ENCODE peak calls at places on chromosomes 7 and 10, in eight cellular contexts. One of them, this sample, is unnamed.

GRCh38 chr7:107119376-107120100 is 49.3 kb upstream of the HBP1 start:
- DNase-seq in PC-3: no peak
- DNase-seq in AG10803: no peak
- DNase-seq in A549: no peak
- DNase-seq in fibroblast of mammary gland: no peak
- DNase-seq in epithelial cell of esophagus: no peak
- DNase-seq in WERI-Rb-1: no peak
- DNase-seq in cardiac fibroblast: no peak
- DNase-seq in this sample: no peak

GRCh38 chr10:12350167-12350872 is 973 bp downstream of the CAMK1D start:
- DNase-seq in PC-3: peak; percentile 13
- DNase-seq in AG10803: peak; percentile 16
- DNase-seq in A549: peak; percentile 51
- DNase-seq in fibroblast of mammary gland: no peak
- DNase-seq in epithelial cell of esophagus: peak; percentile 32
- DNase-seq in WERI-Rb-1: peak; percentile 14
- DNase-seq in cardiac fibroblast: peak; percentile 39
- DNase-seq in this sample: peak; percentile 31

GRCh38 chr7:66735154-66735553 is 5.4 kb upstream of the RABGEF1 start:
- DNase-seq in PC-3: no peak
- DNase-seq in AG10803: no peak
- DNase-seq in A549: no peak
- DNase-seq in fibroblast of mammary gland: no peak
- DNase-seq in epithelial cell of esophagus: no peak
- DNase-seq in WERI-Rb-1: no peak
- DNase-seq in cardiac fibroblast: no peak
- DNase-seq in this sample: no peak

GRCh38 chr7:77415822-77416620 is at the start of gene GSAP:
- DNase-seq in PC-3: peak; percentile 64
- DNase-seq in AG10803: peak; percentile 28
- DNase-seq in A549: peak; percentile 65
- DNase-seq in fibroblast of mammary gland: no peak
- DNase-seq in epithelial cell of esophagus: peak; percentile 68
- DNase-seq in WERI-Rb-1: peak; percentile 71
- DNase-seq in cardiac fibroblast: peak; percentile 30
- DNase-seq in this sample: peak; percentile 33

GRCh38 chr7:41238851-41239331 is 464.0 kb downstream of the INHBA start:
- DNase-seq in PC-3: peak; percentile 94
- DNase-seq in AG10803: peak; percentile 32
- DNase-seq in A549: no peak
- DNase-seq in fibroblast of mammary gland: peak; percentile 71
- DNase-seq in epithelial cell of esophagus: peak; percentile 67
- DNase-seq in WERI-Rb-1: no peak
- DNase-seq in cardiac fibroblast: peak; percentile 63
- DNase-seq in this sample: peak; percentile 17

GRCh38 chr10:117449636-117450035 is 74.4 kb upstream of the PDZD8 start:
- DNase-seq in PC-3: peak; percentile 27
- DNase-seq in AG10803: no peak
- DNase-seq in A549: no peak
- DNase-seq in fibroblast of mammary gland: no peak
- DNase-seq in epithelial cell of esophagus: no peak
- DNase-seq in WERI-Rb-1: no peak
- DNase-seq in cardiac fibroblast: no peak
- DNase-seq in this sample: no peak

GRCh38 chr7:140685407-140686087 is 11.0 kb upstream of the NDUFB2 start:
- DNase-seq in PC-3: no peak
- DNase-seq in AG10803: no peak
- DNase-seq in A549: no peak
- DNase-seq in fibroblast of mammary gland: no peak
- DNase-seq in epithelial cell of esophagus: no peak
- DNase-seq in WERI-Rb-1: peak; percentile 38
- DNase-seq in cardiac fibroblast: no peak
- DNase-seq in this sample: no peak

GRCh38 chr7:151787348-151787747 is 89.6 kb downstream of the PRKAG2 start:
- DNase-seq in PC-3: no peak
- DNase-seq in AG10803: no peak
- DNase-seq in A549: no peak
- DNase-seq in fibroblast of mammary gland: no peak
- DNase-seq in epithelial cell of esophagus: no peak
- DNase-seq in WERI-Rb-1: no peak
- DNase-seq in cardiac fibroblast: no peak
- DNase-seq in this sample: no peak

GRCh38 chr7:29839302-29839701 is 33.0 kb downstream of the WIPF3 start:
- DNase-seq in PC-3: no peak
- DNase-seq in AG10803: peak; percentile 79
- DNase-seq in A549: peak; percentile 16
- DNase-seq in fibroblast of mammary gland: peak; percentile 83
- DNase-seq in epithelial cell of esophagus: peak; percentile 7
- DNase-seq in WERI-Rb-1: no peak
- DNase-seq in cardiac fibroblast: peak; percentile 59
- DNase-seq in this sample: peak; percentile 48

GRCh38 chr7:122289426-122289825 is 15.1 kb downstream of the FEZF1 start:
- DNase-seq in PC-3: no peak
- DNase-seq in AG10803: no peak
- DNase-seq in A549: no peak
- DNase-seq in fibroblast of mammary gland: no peak
- DNase-seq in epithelial cell of esophagus: no peak
- DNase-seq in WERI-Rb-1: no peak
- DNase-seq in cardiac fibroblast: no peak
- DNase-seq in this sample: no peak

GRCh38 chr7:122290476-122290875 is 14.1 kb downstream of the FEZF1 start:
- DNase-seq in PC-3: no peak
- DNase-seq in AG10803: no peak
- DNase-seq in A549: no peak
- DNase-seq in fibroblast of mammary gland: no peak
- DNase-seq in epithelial cell of esophagus: no peak
- DNase-seq in WERI-Rb-1: no peak
- DNase-seq in cardiac fibroblast: no peak
- DNase-seq in this sample: no peak

GRCh38 chr7:122291189-122291588 is 13.4 kb downstream of the FEZF1 start:
- DNase-seq in PC-3: no peak
- DNase-seq in AG10803: no peak
- DNase-seq in A549: no peak
- DNase-seq in fibroblast of mammary gland: no peak
- DNase-seq in epithelial cell of esophagus: no peak
- DNase-seq in WERI-Rb-1: no peak
- DNase-seq in cardiac fibroblast: no peak
- DNase-seq in this sample: no peak
- TF ChIP-seq CTCF in PC-3: no peak
- TF ChIP-seq CTCF in AG10803: no peak
- TF ChIP-seq CTCF in A549: no peak
- TF ChIP-seq CTCF in fibroblast of mammary gland: no peak
- TF ChIP-seq CTCF in epithelial cell of esophagus: no peak
- TF ChIP-seq CTCF in WERI-Rb-1: no peak
- TF ChIP-seq CTCF in cardiac fibroblast: no peak
- TF ChIP-seq CTCF in this sample: no peak

GRCh38 chr10:46255696-46256355 is 31.0 kb upstream of the ANTXRL start:
- DNase-seq in PC-3: peak; percentile 54
- DNase-seq in AG10803: peak; percentile 24
- DNase-seq in A549: peak; percentile 87
- DNase-seq in fibroblast of mammary gland: peak; percentile 2
- DNase-seq in epithelial cell of esophagus: peak; percentile 56
- DNase-seq in WERI-Rb-1: peak; percentile 79
- DNase-seq in cardiac fibroblast: peak; percentile 11
- DNase-seq in this sample: peak; percentile 22
- TF ChIP-seq CTCF in PC-3: peak; percentile 58
- TF ChIP-seq CTCF in AG10803: peak; percentile 25
- TF ChIP-seq CTCF in A549: peak; percentile 70
- TF ChIP-seq CTCF in fibroblast of mammary gland: peak; percentile 25
- TF ChIP-seq CTCF in epithelial cell of esophagus: peak; percentile 63
- TF ChIP-seq CTCF in WERI-Rb-1: peak; percentile 76
- TF ChIP-seq CTCF in cardiac fibroblast: peak; percentile 38
- TF ChIP-seq CTCF in this sample: peak; percentile 52

GRCh38 chr10:73879296-73880173 is 5.2 kb upstream of the CAMK2G start:
- DNase-seq in PC-3: peak; percentile 100
- DNase-seq in AG10803: peak; percentile 79
- DNase-seq in A549: peak; percentile 75
- DNase-seq in fibroblast of mammary gland: peak; percentile 79
- DNase-seq in epithelial cell of esophagus: peak; percentile 92
- DNase-seq in WERI-Rb-1: peak; percentile 85
- DNase-seq in cardiac fibroblast: peak; percentile 91
- DNase-seq in this sample: peak; percentile 84
- TF ChIP-seq CTCF in PC-3: peak; percentile 100
- TF ChIP-seq CTCF in AG10803: peak; percentile 88
- TF ChIP-seq CTCF in A549: peak; percentile 88
- TF ChIP-seq CTCF in fibroblast of mammary gland: peak; percentile 85
- TF ChIP-seq CTCF in epithelial cell of esophagus: peak; percentile 92
- TF ChIP-seq CTCF in WERI-Rb-1: peak; percentile 84
- TF ChIP-seq CTCF in cardiac fibroblast: peak; percentile 95
- TF ChIP-seq CTCF in this sample: peak; percentile 93

GRCh38 chr10:110681023-110681681 is 37.0 kb downstream of the RBM20 start:
- DNase-seq in PC-3: peak; percentile 37
- DNase-seq in AG10803: no peak
- DNase-seq in A549: peak; percentile 81
- DNase-seq in fibroblast of mammary gland: peak; percentile 24
- DNase-seq in epithelial cell of esophagus: peak; percentile 45
- DNase-seq in WERI-Rb-1: peak; percentile 67
- DNase-seq in cardiac fibroblast: peak; percentile 40
- DNase-seq in this sample: peak; percentile 30
- TF ChIP-seq CTCF in PC-3: peak; percentile 52
- TF ChIP-seq CTCF in AG10803: peak; percentile 57
- TF ChIP-seq CTCF in A549: peak; percentile 64
- TF ChIP-seq CTCF in fibroblast of mammary gland: peak; percentile 52
- TF ChIP-seq CTCF in epithelial cell of esophagus: peak; percentile 58
- TF ChIP-seq CTCF in WERI-Rb-1: peak; percentile 93
- TF ChIP-seq CTCF in cardiac fibroblast: peak; percentile 73
- TF ChIP-seq CTCF in this sample: peak; percentile 68

DNA sequence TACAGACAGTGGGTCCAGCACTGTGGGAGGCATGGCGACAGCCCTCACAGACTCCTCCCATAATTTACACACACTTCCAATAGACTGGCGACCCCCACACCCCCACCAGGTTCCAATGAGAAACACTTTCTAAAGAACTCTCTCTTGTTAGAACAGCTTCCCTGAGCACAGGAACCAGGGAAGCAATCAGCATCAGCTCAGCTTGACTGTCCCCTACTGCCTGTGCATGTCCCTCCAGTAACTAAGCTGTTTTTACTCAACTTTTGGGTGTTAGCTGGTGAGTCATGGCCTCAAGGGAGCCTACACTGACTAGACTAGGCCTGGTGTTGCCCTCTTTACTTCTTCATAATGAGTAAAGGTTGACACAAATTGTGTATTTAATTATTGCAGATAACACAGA is 32.6 kb upstream of the HERPUD2 start:
- DNase-seq in PC-3: no peak
- DNase-seq in AG10803: no peak
- DNase-seq in A549: no peak
- DNase-seq in fibroblast of mammary gland: peak; percentile 63
- DNase-seq in epithelial cell of esophagus: peak; percentile 70
- DNase-seq in WERI-Rb-1: no peak
- DNase-seq in cardiac fibroblast: peak; percentile 76
- DNase-seq in this sample: peak; percentile 33
- TF ChIP-seq CTCF in PC-3: no peak
- TF ChIP-seq CTCF in AG10803: no peak
- TF ChIP-seq CTCF in A549: no peak
- TF ChIP-seq CTCF in fibroblast of mammary gland: no peak
- TF ChIP-seq CTCF in epithelial cell of esophagus: no peak
- TF ChIP-seq CTCF in WERI-Rb-1: no peak
- TF ChIP-seq CTCF in cardiac fibroblast: no peak
- TF ChIP-seq CTCF in this sample: no peak

DNA sequence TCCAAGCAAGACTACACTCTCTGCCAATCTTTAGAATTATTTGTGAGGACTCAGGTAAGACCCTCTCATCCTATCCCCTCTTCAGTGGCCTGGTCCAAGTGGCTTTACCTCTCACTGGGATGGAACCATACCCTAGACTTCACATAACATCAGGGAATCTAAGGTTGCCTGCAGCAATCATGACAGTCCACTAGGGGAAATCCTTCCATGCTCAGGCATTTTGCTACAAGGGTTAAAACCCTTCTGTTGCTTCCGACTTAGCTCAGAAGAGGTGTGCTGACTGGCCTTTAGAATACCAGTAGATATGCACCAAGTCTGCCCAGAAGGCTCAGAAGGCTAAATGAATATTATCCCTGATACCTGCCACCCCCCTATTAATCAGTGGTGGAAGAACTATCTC is 24.9 kb upstream of the NPS start:
- DNase-seq in PC-3: no peak
- DNase-seq in AG10803: no peak
- DNase-seq in A549: peak; percentile 23
- DNase-seq in fibroblast of mammary gland: no peak
- DNase-seq in epithelial cell of esophagus: no peak
- DNase-seq in WERI-Rb-1: peak; percentile 44
- DNase-seq in cardiac fibroblast: no peak
- DNase-seq in this sample: no peak
- TF ChIP-seq CTCF in PC-3: peak; percentile 25
- TF ChIP-seq CTCF in AG10803: peak; percentile 3
- TF ChIP-seq CTCF in A549: no peak
- TF ChIP-seq CTCF in fibroblast of mammary gland: no peak
- TF ChIP-seq CTCF in epithelial cell of esophagus: peak; percentile 7
- TF ChIP-seq CTCF in WERI-Rb-1: peak; percentile 77
- TF ChIP-seq CTCF in cardiac fibroblast: no peak
- TF ChIP-seq CTCF in this sample: no peak

This sample was measured in fibroblast of villous mesenchyme.